ENCODE peak calls at places on chromosomes 6 and 20, in four cellular contexts. D is Peyer's patch, Z is A673, N is Panc1. F is an unnamed sample. For H3K9me3, the result is how much of the 10 kb centered on the place peaks cover.

GRCh38 chr20:56628873-56629463 is at the start of gene TFAP2C:
- DNase-seq in Z (peak), D (peak), N (no peak), F (peak)

GRCh38 chr6:77463881-77464867 is 883 bp upstream of the HTR1B start:
- DNase-seq in N (no peak), D (no peak), Z (no peak), F (no peak)

GRCh38 chr6:98529364-98529763 is 305.0 kb upstream of the POU3F2 start:
- DNase-seq in D (no peak), N (no peak), Z (no peak), F (no peak)

GRCh38 chr20:59146801-59147118 is 16.9 kb upstream of the ZNF831 start:
- DNase-seq in D (no peak), N (no peak), Z (no peak), F (no peak)

GRCh38 chr20:50020283-50020682 is 37.5 kb downstream of the SNAI1 start:
- DNase-seq in Z (no peak), D (no peak), N (no peak), F (no peak)

GRCh38 chr6:21999012-21999528 is 297.8 kb downstream of the PRL start:
- DNase-seq in D (no peak), Z (peak), N (no peak), F (no peak)

GRCh38 chr20:50111120-50111828 is 1.7 kb downstream of the UBE2V1 start:
- DNase-seq in Z (no peak), D (no peak), N (no peak), F (no peak)

GRCh38 chr6:25359891-25360290 is 80.7 kb downstream of the CARMIL1 start:
- DNase-seq in N (no peak), Z (no peak), D (no peak), F (no peak)

GRCh38 chr6:39189915-39190544 is 39.2 kb downstream of the KCNK5 start:
- DNase-seq in D (peak), Z (peak), N (no peak), F (peak)

GRCh38 chr20:33770005-33770404 is 38.2 kb downstream of the ZNF341 start:
- DNase-seq in N (no peak), Z (no peak), D (peak), F (no peak)

GRCh38 chr6:71419954-71420692 is 131.5 kb downstream of the OGFRL1 start:
- DNase-seq in D (no peak), Z (no peak), N (no peak), F (peak)

GRCh38 chr20:11376998-11377397 is 540.7 kb upstream of the BTBD3 start:
- DNase-seq in N (no peak), D (no peak), Z (no peak), F (no peak)

GRCh38 chr20:3759884-3760283 is 7.7 kb downstream of the ADISSP start:
- DNase-seq in D (no peak), Z (no peak), N (no peak), F (no peak)

GRCh38 chr20:15561707-15562106 is 1011.5 kb downstream of the KIF16B start:
- DNase-seq in D (no peak), N (no peak), Z (no peak), F (no peak)

GRCh38 chr20:15564981-15565380 is 1008.3 kb downstream of the KIF16B start:
- DNase-seq in Z (no peak), D (no peak), N (no peak), F (no peak)

GRCh38 chr20:15556869-15557268 is 1016.4 kb downstream of the KIF16B start:
- DNase-seq in D (no peak), N (no peak), Z (no peak), F (no peak)

GRCh38 chr20:15555913-15556312 is 1017.3 kb downstream of the KIF16B start:
- DNase-seq in D (no peak), N (no peak), Z (no peak), F (no peak)

GRCh38 chr20:15560936-15561531 is 1012.2 kb downstream of the KIF16B start:
- DNase-seq in Z (no peak), N (no peak), D (no peak), F (no peak)
- H3K9me3 ChIP-seq in Z (under half), N (under half), D (under half), F (under half)

GRCh38 chr6:169866140-169866534 is 114.7 kb downstream of the ERMARD start:
- DNase-seq in N (no peak), D (no peak), Z (no peak), F (no peak)
- H3K9me3 ChIP-seq in N (under half), D (under half), Z (under half), F (under half)

DNA sequence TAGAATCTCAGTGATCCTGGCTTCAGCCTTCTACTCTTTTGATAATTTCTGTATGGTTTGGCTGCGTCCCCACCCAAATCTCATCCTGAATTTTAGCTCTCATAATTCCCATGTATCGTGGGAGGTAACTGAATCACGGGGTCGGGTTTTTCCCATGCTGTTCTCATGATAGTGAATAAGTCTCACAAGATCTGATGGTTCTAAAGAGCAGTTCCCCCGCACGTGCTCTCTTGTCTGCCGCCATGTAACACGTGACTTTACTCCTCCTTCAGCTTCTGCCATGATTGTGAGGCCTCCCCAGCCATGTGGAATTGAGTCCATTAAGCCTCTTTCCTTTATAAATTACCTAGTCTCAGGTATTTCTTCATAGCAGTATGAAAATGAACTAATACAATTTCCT is 507.2 kb downstream of the CDH26 start:
- DNase-seq in Z (no peak), N (no peak), D (no peak), F (no peak)
- H3K9me3 ChIP-seq in Z (under half), N (under half), D (under half), F (under half)

GRCh38 chr6:56350857-56351256 is 103.5 kb upstream of the COL21A1 start:
- DNase-seq in Z (no peak), D (no peak), N (no peak), F (no peak)

GRCh38 chr6:56347526-56347925 is 100.1 kb upstream of the COL21A1 start:
- DNase-seq in Z (no peak), N (no peak), D (no peak), F (no peak)

GRCh38 chr6:56349196-56349595 is 101.8 kb upstream of the COL21A1 start:
- DNase-seq in Z (no peak), N (no peak), D (no peak), F (no peak)

GRCh38 chr6:56346958-56347357 is 99.6 kb upstream of the COL21A1 start:
- DNase-seq in D (no peak), Z (no peak), N (no peak), F (no peak)

DNA sequence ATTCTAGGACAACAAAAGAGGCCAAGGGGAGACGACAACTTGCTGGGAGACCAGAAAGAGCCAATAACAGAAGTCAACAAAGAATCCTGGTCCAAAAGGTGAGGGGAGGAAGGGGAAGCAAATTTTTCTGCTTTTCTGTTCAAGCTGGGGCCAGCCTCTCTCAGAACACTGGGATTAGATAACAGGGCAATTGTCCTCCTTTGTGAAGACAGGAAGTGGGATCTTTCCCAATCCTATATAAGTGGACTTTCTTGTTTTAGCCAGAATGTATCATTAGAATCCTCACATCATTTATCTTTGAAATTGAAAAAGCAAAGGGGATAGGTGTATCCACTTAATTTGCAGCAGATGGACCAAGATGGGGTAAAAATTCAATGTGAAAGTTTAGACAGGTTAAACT is 101.2 kb upstream of the COL21A1 start:
- DNase-seq in N (no peak), D (no peak), Z (no peak), F (no peak)
- H3K9me3 ChIP-seq in N (under half), D (under half), Z (under half), F (under half)

DNA sequence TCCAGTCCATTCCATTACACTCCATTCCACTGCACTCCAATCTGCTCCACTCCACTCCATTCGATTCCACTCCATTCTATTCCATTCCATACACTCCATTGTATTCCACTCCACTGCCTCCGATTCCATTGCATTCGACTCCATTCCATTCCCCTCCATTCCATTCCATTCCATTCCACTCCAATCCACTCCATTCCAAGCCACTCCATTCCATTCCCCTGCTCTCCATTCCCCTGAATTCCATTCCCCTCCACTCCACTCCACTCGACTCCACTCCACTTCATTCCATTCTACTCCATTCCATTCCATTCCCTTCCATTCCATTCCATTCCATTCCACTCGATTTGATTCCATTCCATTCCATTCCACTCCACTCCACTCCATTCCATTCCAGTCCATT is 25.7 kb upstream of the DEFB125 start:
- DNase-seq in N (no peak), Z (peak), D (no peak), F (no peak)
- H3K9me3 ChIP-seq in N (under half), Z (under half), D (under half), F (under half)

DNA sequence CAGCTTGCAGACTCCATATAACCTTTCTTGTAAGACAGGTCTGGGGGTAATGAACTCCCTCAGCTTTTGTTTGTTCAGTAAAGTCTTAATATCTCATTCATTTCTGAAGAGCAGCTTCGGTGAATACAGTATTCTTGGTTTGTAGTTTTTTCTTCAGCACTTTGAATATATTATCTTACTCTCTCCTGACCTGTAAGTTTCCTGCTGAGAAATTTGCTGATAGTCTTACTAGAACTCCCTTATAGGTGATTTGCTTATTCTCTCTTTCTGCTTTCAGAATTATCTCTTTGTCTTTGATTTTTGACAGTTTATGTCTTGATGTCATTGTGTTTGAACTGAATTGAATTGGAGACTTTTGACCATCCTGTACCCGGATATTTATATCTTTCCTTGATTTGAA is 35.3 kb upstream of the SLC22A3 start:
- DNase-seq in D (no peak), N (no peak), Z (no peak), F (no peak)
- H3K9me3 ChIP-seq in D (under half), N (under half), Z (under half), F (under half)

GRCh38 chr6:2324166-2324953 is 79.0 kb upstream of the GMDS start:
- DNase-seq in D (no peak), Z (no peak), N (no peak), F (no peak)

DNA sequence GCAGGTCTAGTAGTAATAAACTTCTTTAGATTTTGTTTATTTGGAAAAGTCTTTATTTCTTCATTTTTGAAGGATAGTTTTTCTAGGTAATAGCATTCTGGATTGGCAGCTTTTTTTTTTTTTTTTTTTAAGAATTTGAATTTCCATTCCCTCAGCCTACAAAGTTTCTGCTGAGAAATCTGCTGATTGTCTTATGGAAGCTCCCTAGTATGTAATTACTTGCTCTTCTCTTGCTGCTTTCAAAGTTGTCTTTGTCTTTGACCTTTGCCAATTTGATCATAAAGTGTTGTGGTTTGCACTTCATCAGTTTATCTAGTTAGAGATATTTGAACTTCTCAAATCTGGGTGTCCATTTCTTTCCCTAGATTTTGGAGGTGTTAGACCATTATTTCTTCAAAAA is 82.2 kb upstream of the GMDS start:
- DNase-seq in Z (no peak), D (no peak), N (no peak), F (no peak)
- H3K9me3 ChIP-seq in Z (under half), D (under half), N (under half), F (under half)

GRCh38 chr6:161212902-161213301 is 61.0 kb downstream of the AGPAT4 start:
- DNase-seq in N (no peak), D (no peak), Z (no peak), F (no peak)
- H3K9me3 ChIP-seq in N (under half), D (under half), Z (under half), F (under half)

F was measured in lung.